ENCODE peak calls at places on chromosomes 1 and 21, in five cellular contexts. One of them, this sample, is unnamed.

GRCh38 chr1:7516341-7516740 is 254.8 kb upstream of the VAMP3 start:
- DNase-seq in dermis microvascular lymphatic vessel endothelial cell: no peak
- DNase-seq in fibroblast of mammary gland: no peak
- DNase-seq in sigmoid colon: no peak
- DNase-seq in CD8-positive, alpha-beta T cell: no peak
- DNase-seq in this sample: no peak

GRCh38 chr21:42975886-42976608 is 1.7 kb downstream of the PKNOX1 start:
- DNase-seq in dermis microvascular lymphatic vessel endothelial cell: no peak
- DNase-seq in fibroblast of mammary gland: peak
- DNase-seq in sigmoid colon: no peak
- DNase-seq in CD8-positive, alpha-beta T cell: no peak
- DNase-seq in this sample: no peak

GRCh38 chr1:184163674-184164470 is 112.3 kb downstream of the TSEN15 start:
- DNase-seq in dermis microvascular lymphatic vessel endothelial cell: no peak
- DNase-seq in fibroblast of mammary gland: peak
- DNase-seq in sigmoid colon: no peak
- DNase-seq in CD8-positive, alpha-beta T cell: no peak
- DNase-seq in this sample: peak

GRCh38 chr1:241589524-241589923 is 50.6 kb downstream of the CHML start:
- DNase-seq in dermis microvascular lymphatic vessel endothelial cell: no peak
- DNase-seq in fibroblast of mammary gland: no peak
- DNase-seq in sigmoid colon: no peak
- DNase-seq in CD8-positive, alpha-beta T cell: no peak
- DNase-seq in this sample: no peak

GRCh38 chr1:232140419-232141166 is 489.3 kb downstream of the SIPA1L2 start:
- DNase-seq in dermis microvascular lymphatic vessel endothelial cell: no peak
- DNase-seq in fibroblast of mammary gland: no peak
- DNase-seq in sigmoid colon: no peak
- DNase-seq in CD8-positive, alpha-beta T cell: no peak
- DNase-seq in this sample: no peak

GRCh38 chr1:242008788-242009500 is 10.0 kb upstream of the MAP1LC3C start:
- DNase-seq in dermis microvascular lymphatic vessel endothelial cell: no peak
- DNase-seq in fibroblast of mammary gland: peak
- DNase-seq in sigmoid colon: peak
- DNase-seq in CD8-positive, alpha-beta T cell: no peak
- DNase-seq in this sample: no peak

GRCh38 chr1:59427784-59428183 is 130.9 kb downstream of the FGGY start:
- DNase-seq in dermis microvascular lymphatic vessel endothelial cell: no peak
- DNase-seq in fibroblast of mammary gland: no peak
- DNase-seq in sigmoid colon: no peak
- DNase-seq in CD8-positive, alpha-beta T cell: no peak
- DNase-seq in this sample: no peak

GRCh38 chr1:76862447-76862846 is 4.8 kb upstream of the ST6GALNAC5 start:
- DNase-seq in dermis microvascular lymphatic vessel endothelial cell: no peak
- DNase-seq in fibroblast of mammary gland: peak
- DNase-seq in sigmoid colon: no peak
- DNase-seq in CD8-positive, alpha-beta T cell: no peak
- DNase-seq in this sample: peak

GRCh38 chr1:211591980-211592493 is 13.1 kb upstream of the SLC30A1 start:
- DNase-seq in dermis microvascular lymphatic vessel endothelial cell: no peak
- DNase-seq in fibroblast of mammary gland: peak
- DNase-seq in sigmoid colon: no peak
- DNase-seq in CD8-positive, alpha-beta T cell: no peak
- DNase-seq in this sample: peak

GRCh38 chr1:64135501-64136245 is 67.8 kb upstream of the UBE2U start:
- DNase-seq in dermis microvascular lymphatic vessel endothelial cell: no peak
- DNase-seq in fibroblast of mammary gland: peak
- DNase-seq in sigmoid colon: no peak
- DNase-seq in CD8-positive, alpha-beta T cell: no peak
- DNase-seq in this sample: no peak

GRCh38 chr1:47380699-47381098 is 35.4 kb upstream of the FOXE3 start:
- DNase-seq in dermis microvascular lymphatic vessel endothelial cell: peak
- DNase-seq in fibroblast of mammary gland: no peak
- DNase-seq in sigmoid colon: no peak
- DNase-seq in CD8-positive, alpha-beta T cell: no peak
- DNase-seq in this sample: no peak

GRCh38 chr1:225565845-225566244 is 87.1 kb downstream of the ENAH start:
- DNase-seq in dermis microvascular lymphatic vessel endothelial cell: no peak
- DNase-seq in fibroblast of mammary gland: peak
- DNase-seq in sigmoid colon: peak
- DNase-seq in CD8-positive, alpha-beta T cell: no peak
- DNase-seq in this sample: no peak

GRCh38 chr1:26857473-26857872 is 5.5 kb upstream of the SFN start:
- DNase-seq in dermis microvascular lymphatic vessel endothelial cell: no peak
- DNase-seq in fibroblast of mammary gland: no peak
- DNase-seq in sigmoid colon: peak
- DNase-seq in CD8-positive, alpha-beta T cell: no peak
- DNase-seq in this sample: no peak

This sample was measured in astrocyte.